ENCODE peak calls at places on chromosome 18, in nine cellular contexts. R is stimulated activated CD8-positive, alpha-beta memory T cell treated with anti-CD3 and anti-CD28 coated beads, Interleukin-15, amount 100 ng/mL, for 1 hour; A is activated CD8-positive, alpha-beta memory T cell treated with anti-CD3 and anti-CD28 coated beads, Interleukin-2, amount 50 U/mL, for 48 hours; K is activated CD4-positive, alpha-beta T cell treated with anti-CD3 and anti-CD28 coated beads for 48 hours; H is stimulated activated CD4-positive, alpha-beta T cell treated with anti-CD3 and anti-CD28 coated beads, Interleukin-4, amount 100 ng/mL, for 48 hours; M is activated T-helper 1 cell treated with anti-CD3 and anti-CD28 coated beads, Interleukin-12 subunit alpha, Interleukin-12 subunit beta, Interleukin-2, Interleukin-4 antibody, amounts not matched to agents 30 ng/mL and 10 ng/mL and 1 ng/mL, durations not matched to agents 14 hours and 24 hours and 36 hours; W is adrenal gland; Z is Caco-2; N is COR-L47. I is an unnamed sample.

GRCh38 chr18:62398291-62398690 is 73.2 kb downstream of the TNFRSF11A start:
- DNase-seq in R (no peak), A (no peak), K (no peak), H (no peak), M (no peak), W (no peak), Z (no peak), N (no peak), I (no peak)

GRCh38 chr18:68221116-68221724 is 493.7 kb downstream of the TMX3 start:
- DNase-seq in R (no peak), A (no peak), K (no peak), H (no peak), M (no peak), W (no peak), Z (no peak), N (no peak), I (no peak)

GRCh38 chr18:62788891-62789290 is 73.5 kb downstream of the PHLPP1 start:
- DNase-seq in R (no peak), A (no peak), K (no peak), H (no peak), M (no peak), W (no peak), Z (peak), N (peak), I (no peak)

GRCh38 chr18:58572181-58572580 is 56.7 kb downstream of the ALPK2 start:
- DNase-seq in R (no peak), A (no peak), K (no peak), H (no peak), M (no peak), W (no peak), Z (no peak), N (no peak), I (no peak)

GRCh38 chr18:2207294-2207693 is 364.0 kb downstream of the METTL4 start:
- DNase-seq in R (no peak), A (no peak), K (no peak), H (no peak), M (no peak), W (no peak), Z (no peak), N (no peak), I (no peak)

GRCh38 chr18:31876707-31877106 is 66.2 kb downstream of the TRAPPC8 start:
- DNase-seq in R (no peak), A (no peak), K (no peak), H (no peak), M (no peak), W (no peak), Z (no peak), N (no peak), I (no peak)

GRCh38 chr18:55588001-55588875 is at the start of gene TCF4:
- DNase-seq in R (no peak), A (peak), K (peak), H (peak), M (peak), W (peak), Z (peak), N (peak), I (peak)

GRCh38 chr18:3186678-3187658 is 32.8 kb downstream of the MYOM1 start:
- DNase-seq in R (no peak), A (no peak), K (no peak), H (no peak), M (no peak), W (no peak), Z (peak), N (no peak), I (no peak)

GRCh38 chr18:1499265-1499664 is 594.6 kb downstream of the ADCYAP1 start:
- DNase-seq in R (no peak), A (no peak), K (no peak), H (no peak), M (no peak), W (no peak), Z (no peak), N (peak), I (no peak)

GRCh38 chr18:34956663-34957062 is 84.5 kb upstream of the MAPRE2 start:
- DNase-seq in R (no peak), A (no peak), K (no peak), H (no peak), M (no peak), W (no peak), Z (no peak), N (no peak), I (no peak)

GRCh38 chr18:24801011-24801410 is 340.6 kb downstream of the HRH4 start:
- DNase-seq in R (no peak), A (no peak), K (no peak), H (no peak), M (no peak), W (no peak), Z (no peak), N (no peak), I (no peak)